ENCODE peak calls at places on chromosomes 2 and 18, in eight cellular contexts. L is tibial artery; G is colonic mucosa; I is PC-3; Y is SJSA1; K is adipocyte; V is cardiac muscle cell; B is CD8-positive, alpha-beta T cell. R is an unnamed sample.

GRCh38 chr2:158544998-158545397 is 88.2 kb downstream of the PKP4 start:
- DNase-seq in L (no peak), G (no peak), I (no peak), Y (no peak), K (no peak), V (no peak), B (no peak), R (no peak)

GRCh38 chr2:5696351-5696740 is 4.2 kb downstream of the SOX11 start:
- DNase-seq in L (no peak), G (no peak), I (no peak), Y (no peak), K (peak; percentile 73), V (peak; percentile 10), B (no peak), R (peak; percentile 60)

GRCh38 chr18:68284236-68284635 is 430.7 kb downstream of the TMX3 start:
- DNase-seq in L (no peak), G (no peak), I (no peak), Y (no peak), K (no peak), V (no peak), B (no peak), R (no peak)

GRCh38 chr2:9970386-9971044 is 19.0 kb downstream of the GRHL1 start:
- DNase-seq in L (no peak), G (no peak), I (no peak), Y (no peak), K (peak; percentile 56), V (no peak), B (no peak), R (no peak)

GRCh38 chr2:144254342-144255235 is 265.3 kb downstream of the ZEB2 start:
- DNase-seq in L (no peak), G (no peak), I (no peak), Y (no peak), K (no peak), V (no peak), B (no peak), R (peak; percentile 20)

GRCh38 chr18:1805526-1805925 is 765.8 kb downstream of the METTL4 start:
- DNase-seq in L (no peak), G (no peak), I (no peak), Y (no peak), K (no peak), V (no peak), B (no peak), R (no peak)

GRCh38 chr2:133568172-133568571 is at the start of gene NCKAP5:
- DNase-seq in L (no peak), G (peak; percentile 79), I (peak; percentile 59), Y (peak; percentile 51), K (peak; percentile 60), V (peak; percentile 47), B (no peak), R (peak; percentile 62)

GRCh38 chr2:23478087-23478932 is 93.3 kb downstream of the KLHL29 start:
- DNase-seq in L (no peak), G (no peak), I (no peak), Y (no peak), K (no peak), V (no peak), B (no peak), R (no peak)

GRCh38 chr2:55063713-55064323 is 13.6 kb upstream of the RTN4 start:
- DNase-seq in L (no peak), G (no peak), I (no peak), Y (no peak), K (no peak), V (no peak), B (no peak), R (no peak)

GRCh38 chr2:198337368-198337767 is 533.0 kb downstream of the PLCL1 start:
- DNase-seq in L (no peak), G (no peak), I (no peak), Y (no peak), K (no peak), V (no peak), B (no peak), R (no peak)

GRCh38 chr18:43271593-43272432 is 5.5 kb downstream of the SYT4 start:
- DNase-seq in L (no peak), G (peak; percentile 23), I (peak; percentile 60), Y (peak; percentile 42), K (peak; percentile 77), V (peak; percentile 77), B (no peak), R (no peak)

GRCh38 chr2:44100351-44100750 is 68.3 kb upstream of the PPM1B start:
- DNase-seq in L (peak; percentile 84), G (peak; percentile 57), I (peak; percentile 75), Y (peak; percentile 78), K (peak; percentile 79), V (peak; percentile 97), B (no peak), R (peak; percentile 67)

GRCh38 chr2:148177559-148177958 is 156.7 kb downstream of the MBD5 start:
- DNase-seq in L (no peak), G (no peak), I (no peak), Y (no peak), K (no peak), V (no peak), B (no peak), R (no peak)

GRCh38 chr2:17915811-17916523 is 37.5 kb downstream of the KCNS3 start:
- DNase-seq in L (no peak), G (no peak), I (no peak), Y (no peak), K (peak; percentile 22), V (no peak), B (no peak), R (no peak)

GRCh38 chr18:73980289-73980979 is 167.2 kb downstream of the FBXO15 start:
- DNase-seq in L (no peak), G (no peak), I (peak; percentile 75), Y (no peak), K (peak; percentile 5), V (peak; percentile 13), B (no peak), R (no peak)

GRCh38 chr2:127321306-127321705 is 27.4 kb upstream of the ERCC3 start:
- DNase-seq in L (no peak), G (no peak), I (peak; percentile 22), Y (no peak), K (peak; percentile 63), V (peak; percentile 6), B (no peak), R (no peak)
- H3K9me3 ChIP-seq in L (no peaks in the 10 kb centered on the region), G (no peaks in the 10 kb centered on the region), I (no peaks in the 10 kb centered on the region), Y (no peaks in the 10 kb centered on the region), K (no peaks in the 10 kb centered on the region), V (no peaks in the 10 kb centered on the region), B (no peaks in the 10 kb centered on the region), R (no peaks in the 10 kb centered on the region)

DNA sequence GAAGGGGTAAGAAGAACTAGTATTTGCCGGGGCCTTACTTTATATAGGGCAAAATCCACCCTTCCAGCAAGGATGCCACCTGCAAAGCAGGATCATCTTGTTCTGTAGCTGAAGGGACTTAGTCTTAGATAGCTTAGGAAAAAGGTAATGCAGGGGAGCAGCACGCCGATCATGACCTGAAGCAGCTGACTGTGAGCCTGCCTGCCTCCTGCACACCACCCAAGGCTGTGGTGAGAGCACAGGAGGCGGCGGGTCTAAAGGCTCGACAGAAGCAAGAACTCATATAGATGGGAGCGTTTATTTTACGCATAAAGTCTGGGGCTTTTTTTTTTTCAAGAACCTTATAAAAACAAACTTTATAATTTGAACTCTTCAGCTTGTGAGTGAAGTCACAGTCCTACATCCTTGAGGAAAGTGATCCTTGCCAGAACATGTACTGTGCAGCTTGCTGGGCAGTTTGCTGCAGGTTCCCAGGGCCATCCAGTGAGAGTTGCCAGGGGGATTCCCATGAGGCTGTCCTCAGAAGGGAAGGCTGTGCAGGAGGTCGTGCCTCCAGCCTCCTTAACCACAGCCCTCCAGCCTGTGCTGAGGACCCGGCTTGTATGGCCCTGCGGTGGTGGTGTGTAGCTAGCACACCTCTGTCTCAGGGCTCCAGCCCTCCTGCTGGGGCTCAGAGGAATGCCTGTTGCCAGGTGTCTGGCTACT is 92.1 kb downstream of the RNF144A start:
- DNase-seq in L (no peak), G (no peak), I (no peak), Y (no peak), K (no peak), V (peak; percentile 52), B (no peak), R (no peak)
- H3K4me1 ChIP-seq in L (no peaks in the 10 kb centered on the region), G (no peaks in the 10 kb centered on the region), I (peaks cover 67% of the 10 kb centered on the region), Y (peaks cover 53% of the 10 kb centered on the region), K (peaks cover 33% of the 10 kb centered on the region), V (peaks cover 10% of the 10 kb centered on the region), B (no peaks in the 10 kb centered on the region), R (peaks cover 20% of the 10 kb centered on the region)

GRCh38 chr2:94997981-94998920 is 27.3 kb upstream of the MAL start:
- DNase-seq in L (peak; percentile 32), G (no peak), I (no peak), Y (no peak), K (no peak), V (no peak), B (no peak), R (no peak)

GRCh38 chr2:95001117-95001551 is 24.4 kb upstream of the MAL start:
- DNase-seq in L (no peak), G (no peak), I (no peak), Y (no peak), K (no peak), V (no peak), B (no peak), R (no peak)

GRCh38 chr2:95001701-95002100 is 23.8 kb upstream of the MAL start:
- DNase-seq in L (no peak), G (no peak), I (no peak), Y (no peak), K (no peak), V (no peak), B (no peak), R (no peak)

GRCh38 chr2:94996401-94997100 is 29.0 kb upstream of the MAL start:
- DNase-seq in L (peak; percentile 32), G (no peak), I (no peak), Y (no peak), K (no peak), V (no peak), B (no peak), R (no peak)

GRCh38 chr2:94999431-94999883 is 26.1 kb upstream of the MAL start:
- DNase-seq in L (peak; percentile 24), G (no peak), I (no peak), Y (no peak), K (no peak), V (no peak), B (no peak), R (no peak)
- H3K9me3 ChIP-seq in L (no peaks in the 10 kb centered on the region), G (no peaks in the 10 kb centered on the region), I (no peaks in the 10 kb centered on the region), Y (no peaks in the 10 kb centered on the region), K (no peaks in the 10 kb centered on the region), V (no peaks in the 10 kb centered on the region), B (no peaks in the 10 kb centered on the region), R (no peaks in the 10 kb centered on the region)

GRCh38 chr2:221610249-221610648 is 38.1 kb upstream of the EPHA4 start:
- DNase-seq in L (no peak), G (no peak), I (no peak), Y (no peak), K (no peak), V (no peak), B (no peak), R (no peak)

GRCh38 chr2:221612171-221612570 is 40.1 kb upstream of the EPHA4 start:
- DNase-seq in L (no peak), G (no peak), I (no peak), Y (no peak), K (no peak), V (no peak), B (no peak), R (no peak)

GRCh38 chr2:221614274-221614673 is 42.2 kb upstream of the EPHA4 start:
- DNase-seq in L (no peak), G (no peak), I (no peak), Y (no peak), K (no peak), V (no peak), B (no peak), R (no peak)

GRCh38 chr2:221610675-221611074 is 38.6 kb upstream of the EPHA4 start:
- DNase-seq in L (peak; percentile 78), G (no peak), I (no peak), Y (no peak), K (no peak), V (no peak), B (no peak), R (peak; percentile 42)

GRCh38 chr2:221612800-221613199 is 40.7 kb upstream of the EPHA4 start:
- DNase-seq in L (no peak), G (no peak), I (no peak), Y (no peak), K (no peak), V (no peak), B (no peak), R (no peak)
- H3K4me1 ChIP-seq in L (no peaks in the 10 kb centered on the region), G (no peaks in the 10 kb centered on the region), I (no peaks in the 10 kb centered on the region), Y (no peaks in the 10 kb centered on the region), K (no peaks in the 10 kb centered on the region), V (no peaks in the 10 kb centered on the region), B (no peaks in the 10 kb centered on the region), R (no peaks in the 10 kb centered on the region)